ENCODE peak calls at places on chromosomes 16 and 17, in seven cellular contexts. R is AG08395; N is NCI-H1092; U is nephron progenitor cell; A is activated CD4-positive, alpha-beta T cell treated with anti-CD3 and anti-CD28 coated beads, Interleukin-2, amount 50 U/mL, for 1 hour; C is myocyte; J is NCI-H2029 treated with DMSO at 0.1 percent for 48 hours. M is an unnamed sample.

GRCh38 chr17:58312824-58313223 is 15.8 kb downstream of the TSPOAP1 start:
- DNase-seq in N (no peak), U (no peak), A (no peak), R (no peak), C (no peak), J (no peak), M (no peak)

GRCh38 chr17:65559802-65560627 is 1.4 kb downstream of the AXIN2 start:
- DNase-seq in N (no peak), A (peak), C (no peak), U (peak), J (no peak), R (no peak), M (no peak)

GRCh38 chr17:50904522-50905459 is 38.6 kb upstream of the TOB1 start:
- DNase-seq in J (no peak), A (no peak), N (peak), U (no peak), C (peak), R (no peak), M (no peak)

GRCh38 chr16:79918916-79919315 is 318.4 kb upstream of the MAF start:
- DNase-seq in R (no peak), C (no peak), N (no peak), A (no peak), U (no peak), J (no peak), M (no peak)

GRCh38 chr17:63550816-63551639 is 751 bp downstream of the DCAF7 start:
- DNase-seq in N (peak), A (no peak), U (peak), R (peak), C (peak), J (no peak), M (peak)

GRCh38 chr16:49097964-49098363 is 183.7 kb downstream of the CBLN1 start:
- DNase-seq in A (no peak), N (no peak), U (no peak), C (no peak), R (no peak), J (no peak), M (no peak)

GRCh38 chr17:522912-523311 is 170.3 kb upstream of the RPH3AL start:
- DNase-seq in A (no peak), C (no peak), R (no peak), J (no peak), U (no peak), N (no peak), M (no peak)

GRCh38 chr16:58264961-58265479 is 29.8 kb downstream of the PRSS54 start:
- DNase-seq in C (peak), A (no peak), N (no peak), J (no peak), U (no peak), R (peak), M (peak)

GRCh38 chr16:31465788-31466370 is 6.1 kb upstream of the TGFB1I1 start:
- DNase-seq in C (no peak), A (no peak), N (no peak), U (no peak), J (no peak), R (no peak), M (no peak)

GRCh38 chr16:84761448-84762368 is 58.1 kb upstream of the CRISPLD2 start:
- DNase-seq in N (no peak), A (no peak), R (no peak), J (no peak), U (no peak), C (no peak), M (no peak)

GRCh38 chr17:80064696-80065095 is 28.3 kb downstream of the CCDC40 start:
- DNase-seq in U (no peak), J (no peak), C (no peak), N (no peak), R (no peak), A (no peak), M (no peak)

GRCh38 chr16:25271421-25271820 is 13.8 kb upstream of the ZKSCAN2 start:
- DNase-seq in N (no peak), C (no peak), J (no peak), A (no peak), U (no peak), R (no peak), M (no peak)

GRCh38 chr16:57255686-57256415 is 10.8 kb downstream of the ARL2BP start:
- DNase-seq in R (no peak), J (no peak), A (no peak), U (no peak), C (no peak), N (no peak), M (no peak)

GRCh38 chr17:76871668-76872067 is 3.5 kb downstream of the MGAT5B start:
- DNase-seq in N (no peak), A (no peak), U (no peak), C (no peak), J (no peak), R (no peak), M (no peak)

GRCh38 chr17:72988451-72988850 is 104.0 kb downstream of the SLC39A11 start:
- DNase-seq in C (no peak), R (no peak), A (no peak), N (no peak), J (no peak), U (no peak), M (no peak)

GRCh38 chr17:41910701-41911391 is 7.9 kb downstream of the ACLY start:
- DNase-seq in A (no peak), U (no peak), R (peak), J (no peak), N (no peak), C (peak), M (peak)

GRCh38 chr16:47986031-47986430 is 169.8 kb downstream of the ABCC12 start:
- DNase-seq in A (no peak), C (no peak), N (no peak), U (no peak), R (no peak), J (no peak), M (no peak)

GRCh38 chr16:74623214-74623842 is 16.4 kb upstream of the GLG1 start:
- DNase-seq in R (peak), N (peak), A (no peak), C (peak), J (no peak), U (no peak), M (peak)

GRCh38 chr17:11948791-11949190 is 48.5 kb downstream of the ZNF18 start:
- DNase-seq in J (no peak), A (no peak), U (no peak), N (no peak), C (peak), R (peak), M (peak)

GRCh38 chr16:28321700-28322411 is 29.5 kb downstream of the SBK1 start:
- DNase-seq in A (peak), N (no peak), U (peak), R (peak), C (peak), J (no peak), M (peak)

GRCh38 chr17:28227278-28228108 is 91.5 kb upstream of the TMEM97 start:
- DNase-seq in N (peak), C (no peak), R (peak), J (peak), U (peak), A (peak), M (peak)

M was measured in cardiac fibroblast.